ENCODE peak calls at places on chromosomes 7 and 10, in seven cellular contexts. T is IMR-90, J is ovary, O is GM23248, K is fibroblast of pulmonary artery, Q is prostate gland, C is astrocyte of the spinal cord. H is an unnamed sample.

GRCh38 chr10:29980084-29980483 is 79.3 kb downstream of the JCAD start:
- DNase-seq in K (peak), Q (no peak), J (no peak), T (no peak), O (no peak), C (peak), H (no peak)

GRCh38 chr7:69942557-69942956 is 344.3 kb downstream of the AUTS2 start:
- DNase-seq in O (no peak), Q (no peak), C (no peak), T (no peak), J (no peak), K (no peak), H (no peak)

GRCh38 chr7:138307633-138308032 is 152.4 kb upstream of the TRIM24 start:
- DNase-seq in C (no peak), O (no peak), K (no peak), T (no peak), Q (no peak), J (no peak), H (no peak)

GRCh38 chr7:13077466-13077865 is 390.0 kb downstream of the ARL4A start:
- DNase-seq in T (peak), O (peak), Q (no peak), K (peak), J (no peak), C (peak), H (peak)

GRCh38 chr10:48834189-48834965 is 105.3 kb downstream of the LRRC18 start:
- DNase-seq in Q (no peak), O (no peak), T (no peak), C (no peak), J (no peak), K (no peak), H (no peak)

GRCh38 chr10:8453587-8453986 is 399.1 kb downstream of the GATA3 start:
- DNase-seq in K (peak), O (peak), T (no peak), C (no peak), J (no peak), Q (peak), H (no peak)

GRCh38 chr7:29234438-29234837 is 39.9 kb downstream of the CHN2 start:
- DNase-seq in J (no peak), K (no peak), C (no peak), T (no peak), O (no peak), Q (no peak), H (no peak)

GRCh38 chr7:70208236-70209063 is 610.2 kb downstream of the AUTS2 start:
- DNase-seq in O (peak), C (peak), T (no peak), Q (no peak), K (no peak), J (no peak), H (peak)

GRCh38 chr10:22280078-22280477 is 36.1 kb upstream of the COMMD3 start:
- DNase-seq in J (no peak), T (no peak), C (no peak), O (no peak), Q (no peak), K (no peak), H (no peak)

GRCh38 chr7:41696323-41696916 is 6.5 kb downstream of the INHBA start:
- DNase-seq in O (peak), J (peak), C (peak), K (peak), T (peak), Q (peak), H (peak)

GRCh38 chr10:93074597-93075368 is 1.1 kb downstream of the CYP26A1 start:
- DNase-seq in T (no peak), O (peak), K (no peak), J (no peak), Q (peak), C (no peak), H (no peak)

GRCh38 chr7:149320313-149321124 is 58.5 kb downstream of the ZNF783 start:
- DNase-seq in K (no peak), O (no peak), Q (no peak), T (no peak), C (no peak), J (no peak), H (no peak)

GRCh38 chr7:7989985-7990761 is 21.6 kb downstream of the GLCCI1 start:
- DNase-seq in C (no peak), T (no peak), O (no peak), Q (no peak), J (no peak), K (no peak), H (no peak)

GRCh38 chr7:155490697-155491628 is 33.0 kb downstream of the EN2 start:
- DNase-seq in T (no peak), C (no peak), Q (no peak), J (no peak), O (peak), K (no peak), H (no peak)

GRCh38 chr10:65518379-65518778 is 1407.5 kb upstream of the LRRTM3 start:
- DNase-seq in T (no peak), C (peak), O (no peak), J (no peak), K (no peak), Q (no peak), H (peak)

GRCh38 chr10:71060636-71061426 is 151.5 kb upstream of the UNC5B start:
- DNase-seq in T (no peak), O (no peak), J (no peak), K (no peak), Q (no peak), C (no peak), H (no peak)

GRCh38 chr7:69617364-69617763 is 19.1 kb downstream of the AUTS2 start:
- DNase-seq in O (no peak), T (no peak), Q (no peak), C (no peak), K (no peak), J (peak), H (no peak)

DNA sequence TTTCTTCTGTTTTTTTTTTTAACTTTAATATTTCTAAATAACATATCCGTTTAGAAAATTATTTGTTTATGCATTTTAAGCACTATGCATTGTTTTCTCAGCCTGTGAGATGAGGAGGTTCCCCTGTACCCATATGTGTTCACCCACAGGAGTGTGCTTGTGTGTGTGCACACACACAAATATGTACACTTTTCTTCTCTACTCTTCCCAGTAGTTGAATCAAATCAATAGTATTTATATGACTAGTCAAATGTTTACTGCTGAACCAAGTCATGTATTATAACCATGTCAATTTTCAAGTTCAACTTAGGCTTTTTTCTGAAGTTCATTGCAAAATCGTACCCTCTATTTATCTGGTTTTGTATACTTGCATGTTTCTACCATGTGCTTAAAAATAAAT is 37.3 kb downstream of the HDAC9 start:
- DNase-seq in T (no peak), J (no peak), K (no peak), O (no peak), C (no peak), Q (no peak), H (no peak)
- H3K4me3 ChIP-seq in T (no peak), J (no peak), K (no peak), O (no peak), C (no peak), Q (no peak), H (no peak)

GRCh38 chr7:1895664-1896515 is 225.8 kb downstream of the ELFN1 start:
- DNase-seq in O (no peak), T (no peak), Q (no peak), C (no peak), K (no peak), J (no peak), H (no peak)

GRCh38 chr7:1894313-1894900 is 224.3 kb downstream of the ELFN1 start:
- DNase-seq in T (no peak), C (no peak), K (no peak), O (no peak), Q (no peak), J (no peak), H (no peak)

GRCh38 chr7:1893025-1893424 is 222.9 kb downstream of the ELFN1 start:
- DNase-seq in Q (no peak), T (no peak), J (no peak), K (no peak), C (no peak), O (no peak), H (no peak)

GRCh38 chr7:1893451-1893850 is 223.4 kb downstream of the ELFN1 start:
- DNase-seq in O (no peak), J (no peak), C (no peak), Q (no peak), T (no peak), K (no peak), H (no peak)

DNA sequence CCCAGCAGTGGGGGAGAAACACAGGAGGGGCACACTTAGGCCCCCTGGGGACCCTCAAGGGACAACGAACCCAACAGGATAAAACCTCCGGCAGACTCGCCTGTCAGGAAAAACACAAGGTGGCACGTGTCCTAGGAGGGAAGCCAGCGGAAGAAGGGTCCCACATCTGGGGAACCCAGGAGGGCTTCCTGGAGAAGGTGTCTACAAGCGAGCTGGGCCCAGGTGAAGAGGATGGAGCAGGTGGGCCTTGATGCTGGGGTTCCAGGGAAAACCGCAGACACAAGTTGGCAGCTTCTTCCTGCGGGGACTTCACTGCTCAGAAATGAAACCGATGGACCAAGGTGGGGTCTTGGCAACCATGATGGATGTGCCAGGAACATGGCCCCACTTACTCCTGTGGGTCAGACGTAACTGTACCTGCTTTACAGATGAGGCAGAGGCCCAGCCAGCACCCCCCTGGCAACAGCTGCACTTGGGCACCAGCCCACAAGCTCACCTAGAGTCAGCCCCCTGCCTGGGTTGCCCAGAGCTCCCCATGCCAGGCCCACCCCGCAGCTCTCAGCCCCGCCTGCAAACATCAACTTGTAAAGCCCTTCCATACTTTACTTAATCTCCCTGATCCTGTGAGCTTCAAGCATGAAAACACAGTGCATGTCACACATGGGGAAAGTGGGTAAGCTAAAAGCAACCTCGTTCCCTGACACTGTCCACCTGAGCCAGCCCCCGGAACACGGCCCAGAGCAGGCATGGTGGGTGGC is 225.0 kb downstream of the ELFN1 start:
- DNase-seq in K (no peak), C (no peak), O (no peak), T (no peak), Q (no peak), J (no peak), H (no peak)
- H3K4me3 ChIP-seq in K (no peak), C (no peak), O (no peak), T (no peak), Q (no peak), J (no peak), H (no peak)

DNA sequence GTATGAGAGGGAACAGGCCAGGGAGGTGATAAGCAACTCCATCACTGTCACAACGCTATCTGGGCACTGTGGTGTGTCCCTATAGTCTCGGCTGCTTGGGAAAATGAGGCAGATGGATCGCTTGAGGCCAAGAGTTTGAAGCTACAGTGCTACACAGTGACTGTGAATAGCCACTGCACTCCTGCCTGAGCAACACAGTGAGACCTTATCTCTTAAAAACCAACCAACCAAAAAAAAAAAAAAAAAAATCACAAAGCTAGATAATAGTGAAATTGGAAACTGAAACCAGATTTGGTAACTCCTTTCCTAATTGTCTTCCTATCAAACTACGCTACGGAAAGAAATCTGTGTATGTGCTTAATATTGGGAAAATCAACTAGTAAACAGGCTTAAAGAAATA is 14.1 kb downstream of the MICU1 start:
- DNase-seq in J (peak), K (peak), Q (no peak), T (no peak), O (no peak), C (no peak), H (no peak)
- H3K4me3 ChIP-seq in J (no peak), K (peak), Q (no peak), T (no peak), O (no peak), C (no peak), H (no peak)

GRCh38 chr7:19307554-19307953 is 162.3 kb upstream of the FERD3L start:
- DNase-seq in T (no peak), O (no peak), Q (no peak), C (no peak), J (no peak), K (no peak), H (no peak)
- H3K4me3 ChIP-seq in T (no peak), O (no peak), Q (no peak), C (no peak), J (no peak), K (no peak), H (no peak)

GRCh38 chr7:154390961-154391360 is 338.8 kb downstream of the DPP6 start:
- DNase-seq in O (no peak), Q (no peak), C (no peak), T (no peak), K (no peak), J (no peak), H (no peak)
- H3K4me3 ChIP-seq in O (no peak), Q (no peak), C (no peak), T (no peak), K (no peak), J (no peak), H (no peak)

H was measured in brain microvascular endothelial cell.